ENCODE peak calls at places on chromosome 15, in ten cellular contexts. Z is right cardiac atrium; G is lower lobe of right lung; U is A549; J is HCT116; M is aorta; E is heart right ventricle; F is GM12878; W is CD8-positive, alpha-beta T cell; P is body of pancreas. T is an unnamed sample.
A peak's percentile ranks its signal among the peaks of the same experiment; 100 is the strongest.

GRCh38 chr15:61102281-61102680 is 126.8 kb downstream of the RORA start:
- ATAC-seq in Z (no peak), G (no peak), U (no peak), J (no peak), M (no peak), E (no peak), F (no peak), W (no peak), P (no peak), T (no peak)

GRCh38 chr15:37134699-37135131 is 34.4 kb upstream of the MEIS2 start:
- ATAC-seq in Z (peak; percentile 64), G (peak; percentile 75), U (peak; percentile 92), J (peak; percentile 91), M (peak; percentile 85), E (no peak), F (peak; percentile 80), W (no peak), P (peak; percentile 35), T (no peak)

GRCh38 chr15:59168536-59168935 is 38.1 kb upstream of the LDHAL6B start:
- ATAC-seq in Z (no peak), G (no peak), U (no peak), J (no peak), M (no peak), E (no peak), F (no peak), W (no peak), P (no peak), T (no peak)

GRCh38 chr15:96261575-96262034 is 68.9 kb upstream of the NR2F2 start:
- ATAC-seq in Z (no peak), G (no peak), U (peak; percentile 17), J (no peak), M (no peak), E (no peak), F (peak; percentile 90), W (no peak), P (no peak), T (no peak)

GRCh38 chr15:53837263-53837662 is 77.8 kb upstream of the WDR72 start:
- ATAC-seq in Z (no peak), G (peak; percentile 95), U (no peak), J (no peak), M (no peak), E (no peak), F (peak; percentile 14), W (no peak), P (no peak), T (no peak)

GRCh38 chr15:75695634-75696302 is 16.9 kb downstream of the CSPG4 start:
- ATAC-seq in Z (no peak), G (no peak), U (no peak), J (no peak), M (no peak), E (no peak), F (peak; percentile 38), W (no peak), P (no peak), T (no peak)

GRCh38 chr15:57259511-57260143 is 116.7 kb upstream of the CGNL1 start:
- ATAC-seq in Z (no peak), G (no peak), U (no peak), J (no peak), M (no peak), E (no peak), F (peak; percentile 94), W (no peak), P (no peak), T (no peak)

GRCh38 chr15:51030649-51031316 is 63.9 kb downstream of the TNFAIP8L3 start:
- ATAC-seq in Z (no peak), G (peak; percentile 58), U (peak; percentile 99), J (no peak), M (peak; percentile 67), E (no peak), F (no peak), W (no peak), P (no peak), T (peak; percentile 48)

GRCh38 chr15:39092761-39093160 is 488.1 kb upstream of the THBS1 start:
- ATAC-seq in Z (no peak), G (peak; percentile 37), U (no peak), J (no peak), M (no peak), E (no peak), F (no peak), W (no peak), P (no peak), T (no peak)

GRCh38 chr15:85367741-85368140 is 12.7 kb upstream of the AKAP13 start:
- ATAC-seq in Z (no peak), G (no peak), U (no peak), J (no peak), M (no peak), E (no peak), F (no peak), W (no peak), P (no peak), T (no peak)

GRCh38 chr15:36595625-36596024 is 16.2 kb downstream of the CDIN1 start:
- ATAC-seq in Z (no peak), G (no peak), U (no peak), J (no peak), M (no peak), E (peak; percentile 60), F (no peak), W (no peak), P (no peak), T (no peak)

GRCh38 chr15:82698711-82699345 is 10.8 kb downstream of the AP3B2 start:
- ATAC-seq in Z (no peak), G (peak; percentile 17), U (no peak), J (no peak), M (peak; percentile 29), E (no peak), F (no peak), W (no peak), P (no peak), T (no peak)

GRCh38 chr15:38058596-38059075 is 124.2 kb downstream of the TMCO5A start:
- ATAC-seq in Z (no peak), G (no peak), U (no peak), J (no peak), M (no peak), E (no peak), F (peak; percentile 71), W (no peak), P (no peak), T (no peak)

GRCh38 chr15:52480990-52481389 is 47.7 kb downstream of the MYO5A start:
- ATAC-seq in Z (no peak), G (no peak), U (no peak), J (no peak), M (no peak), E (no peak), F (no peak), W (no peak), P (no peak), T (no peak)

GRCh38 chr15:64009798-64010241 is 36.5 kb downstream of the DAPK2 start:
- ATAC-seq in Z (no peak), G (peak; percentile 3), U (no peak), J (no peak), M (no peak), E (no peak), F (peak; percentile 73), W (peak; percentile 50), P (no peak), T (no peak)

GRCh38 chr15:42131826-42132806 is 24.3 kb downstream of the PLA2G4F start:
- ATAC-seq in Z (no peak), G (peak; percentile 87), U (no peak), J (no peak), M (no peak), E (no peak), F (no peak), W (no peak), P (no peak), T (no peak)

GRCh38 chr15:78216276-78217229 is 17.8 kb downstream of the ACSBG1 start:
- ATAC-seq in Z (peak; percentile 88), G (peak; percentile 79), U (peak; percentile 28), J (no peak), M (peak; percentile 50), E (peak; percentile 95), F (peak; percentile 69), W (no peak), P (peak; percentile 96), T (peak; percentile 76)

GRCh38 chr15:51629612-51630011 is 7.0 kb upstream of the DMXL2 start:
- ATAC-seq in Z (peak; percentile 41), G (peak; percentile 90), U (no peak), J (no peak), M (no peak), E (peak; percentile 44), F (peak; percentile 18), W (no peak), P (no peak), T (peak; percentile 72)

DNA sequence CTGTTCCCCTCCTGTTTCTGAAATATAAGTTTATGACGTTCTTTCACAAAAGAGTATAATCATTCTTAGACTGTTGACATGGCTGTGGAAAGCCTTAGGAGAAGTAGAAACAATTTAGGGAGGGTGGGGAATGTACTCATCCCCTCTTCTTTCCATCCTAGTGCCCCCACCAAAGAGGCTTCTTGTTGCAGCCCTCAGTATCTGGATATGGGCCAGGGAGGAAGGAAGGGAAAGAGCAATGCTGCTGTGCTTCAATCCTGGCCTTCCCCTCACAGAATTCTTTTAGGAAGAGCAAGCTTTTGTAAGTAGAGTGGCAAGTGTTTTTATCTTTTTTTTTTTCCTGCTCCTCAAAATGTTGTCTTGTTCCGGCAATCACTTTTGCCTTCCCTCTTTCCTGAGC is 1.7 kb downstream of the INAFM2 start:
- ATAC-seq in Z (no peak), G (no peak), U (no peak), J (no peak), M (no peak), E (no peak), F (no peak), W (no peak), P (no peak), T (no peak)
- H3K4me3 ChIP-seq in Z (peak overlapping the region; percentile 76), G (peak overlapping the region; percentile 82), U (no peak overlapping the region), J (no peak overlapping the region), M (peak overlapping the region; percentile 97), E (peak overlapping the region; percentile 82), F (no peak overlapping the region), W (no peak overlapping the region), P (no peak overlapping the region), T (peak overlapping the region; percentile 92)

GRCh38 chr15:31856581-31856980 is 173.7 kb upstream of the CHRNA7 start:
- ATAC-seq in Z (no peak), G (no peak), U (no peak), J (no peak), M (no peak), E (no peak), F (no peak), W (no peak), P (no peak), T (no peak)
- H3K4me3 ChIP-seq in Z (no peak overlapping the region), G (no peak overlapping the region), U (no peak overlapping the region), J (no peak overlapping the region), M (no peak overlapping the region), E (no peak overlapping the region), F (no peak overlapping the region), W (no peak overlapping the region), P (no peak overlapping the region), T (no peak overlapping the region)

GRCh38 chr15:89041507-89041906 is 46.7 kb upstream of the ABHD2 start:
- ATAC-seq in Z (peak; percentile 36), G (no peak), U (peak; percentile 39), J (no peak), M (peak; percentile 73), E (no peak), F (no peak), W (no peak), P (no peak), T (no peak)
- H3K4me3 ChIP-seq in Z (no peak overlapping the region), G (no peak overlapping the region), U (no peak overlapping the region), J (no peak overlapping the region), M (no peak overlapping the region), E (peak overlapping the region; percentile 3), F (no peak overlapping the region), W (no peak overlapping the region), P (no peak overlapping the region), T (no peak overlapping the region)

DNA sequence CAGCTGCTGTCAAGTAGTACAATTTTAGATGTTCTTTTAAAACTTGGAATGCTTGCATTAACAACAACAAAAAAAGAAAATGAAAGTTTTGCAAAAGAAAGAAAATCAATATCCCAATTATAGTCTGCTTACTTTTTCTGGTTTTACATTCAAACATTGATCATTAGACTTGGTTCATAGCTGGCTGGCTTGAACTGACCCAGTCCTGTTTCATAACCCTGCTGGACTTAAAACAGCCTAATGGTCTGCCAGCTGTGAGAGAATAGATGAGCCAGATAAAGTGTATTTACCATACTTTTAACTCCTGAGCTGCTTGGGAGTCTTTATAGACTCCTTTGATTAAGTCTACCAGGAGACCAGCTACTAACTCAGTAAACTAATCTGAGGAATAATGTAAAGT is 59.2 kb downstream of the PIAS1 start:
- ATAC-seq in Z (no peak), G (no peak), U (no peak), J (no peak), M (no peak), E (peak; percentile 40), F (peak; percentile 65), W (no peak), P (peak; percentile 59), T (no peak)
- H3K4me3 ChIP-seq in Z (no peak overlapping the region), G (no peak overlapping the region), U (no peak overlapping the region), J (no peak overlapping the region), M (no peak overlapping the region), E (no peak overlapping the region), F (no peak overlapping the region), W (no peak overlapping the region), P (no peak overlapping the region), T (no peak overlapping the region)